ENCODE peak calls at places on chromosomes 5 and 9, in four cellular contexts. P, L, A and Q are unnamed samples.

GRCh38 chr9:125826850-125827249 is 79.7 kb downstream of the PBX3 start:
- DNase-seq in A (no peak), P (no peak), L (no peak), Q (no peak)

GRCh38 chr9:17521456-17521855 is 57.4 kb upstream of the SH3GL2 start:
- DNase-seq in L (no peak), P (no peak), A (no peak), Q (no peak)

GRCh38 chr9:131426545-131426944 is 32.7 kb downstream of the PRRC2B start:
- DNase-seq in L (no peak), P (no peak), A (no peak), Q (no peak)

GRCh38 chr5:141816598-141817399 is 61.4 kb downstream of the PCDH1 start:
- DNase-seq in A (no peak), L (no peak), P (no peak), Q (no peak)

GRCh38 chr5:112475747-112476435 is 56.8 kb upstream of the EPB41L4A start:
- DNase-seq in L (no peak), A (peak; percentile 5), P (no peak), Q (no peak)

GRCh38 chr9:126673689-126674364 is 60.1 kb downstream of the LMX1B start:
- DNase-seq in L (no peak), P (no peak), A (peak; percentile 20), Q (no peak)

GRCh38 chr9:77170991-77171699 is 6.2 kb upstream of the VPS13A start:
- DNase-seq in L (no peak), A (no peak), P (no peak), Q (no peak)

GRCh38 chr5:73997936-73998335 is 371.9 kb downstream of the ARHGEF28 start:
- DNase-seq in A (no peak), P (no peak), L (no peak), Q (no peak)

GRCh38 chr9:105818903-105819302 is 124.6 kb downstream of the TMEM38B start:
- DNase-seq in L (peak; percentile 71), P (no peak), A (no peak), Q (no peak)

GRCh38 chr5:80239680-80240367 is 16.0 kb downstream of the SERINC5 start:
- DNase-seq in P (no peak), A (peak; percentile 68), L (no peak), Q (no peak)

GRCh38 chr5:27217977-27218376 is 179.6 kb upstream of the CDH9 start:
- DNase-seq in P (no peak), L (no peak), A (no peak), Q (no peak)